ENCODE peak calls at places on chromosome 16, in ten cellular contexts. One of them, this sample, is unnamed.

GRCh38 chr16:65070831-65071230 is 51.0 kb downstream of the CDH11 start:
- DNase-seq in colonic mucosa: peak; percentile 53
- DNase-seq in DMS 273 treated with DMSO at 0.1 percent for 48 hours: peak; percentile 69
- DNase-seq in natural killer cell: no peak
- DNase-seq in left colon: peak; percentile 60
- DNase-seq in ecto neural progenitor cell: no peak
- DNase-seq in left ventricle myocardium inferior: peak; percentile 58
- DNase-seq in HTR-8/SVneo: peak; percentile 27
- DNase-seq in NCI-H1092 treated with DMSO at 0.1 percent for 48 hours: peak; percentile 35
- DNase-seq in nucleus accumbens: peak; percentile 82
- DNase-seq in this sample: peak; percentile 76

GRCh38 chr16:15874745-15875314 is 13.6 kb downstream of the CEP20 start:
- DNase-seq in colonic mucosa: peak; percentile 62
- DNase-seq in DMS 273 treated with DMSO at 0.1 percent for 48 hours: no peak
- DNase-seq in natural killer cell: no peak
- DNase-seq in left colon: peak; percentile 39
- DNase-seq in ecto neural progenitor cell: no peak
- DNase-seq in left ventricle myocardium inferior: peak; percentile 36
- DNase-seq in HTR-8/SVneo: peak; percentile 63
- DNase-seq in NCI-H1092 treated with DMSO at 0.1 percent for 48 hours: peak; percentile 5
- DNase-seq in nucleus accumbens: peak; percentile 40
- DNase-seq in this sample: peak; percentile 51

GRCh38 chr16:48102083-48103008 is 53.4 kb downstream of the ABCC12 start:
- DNase-seq in colonic mucosa: no peak
- DNase-seq in DMS 273 treated with DMSO at 0.1 percent for 48 hours: no peak
- DNase-seq in natural killer cell: no peak
- DNase-seq in left colon: no peak
- DNase-seq in ecto neural progenitor cell: no peak
- DNase-seq in left ventricle myocardium inferior: no peak
- DNase-seq in HTR-8/SVneo: no peak
- DNase-seq in NCI-H1092 treated with DMSO at 0.1 percent for 48 hours: peak; percentile 38
- DNase-seq in nucleus accumbens: no peak
- DNase-seq in this sample: no peak

GRCh38 chr16:80954985-80955384 is 51.7 kb downstream of the CMC2 start:
- DNase-seq in colonic mucosa: no peak
- DNase-seq in DMS 273 treated with DMSO at 0.1 percent for 48 hours: no peak
- DNase-seq in natural killer cell: no peak
- DNase-seq in left colon: no peak
- DNase-seq in ecto neural progenitor cell: no peak
- DNase-seq in left ventricle myocardium inferior: no peak
- DNase-seq in HTR-8/SVneo: no peak
- DNase-seq in NCI-H1092 treated with DMSO at 0.1 percent for 48 hours: peak; percentile 12
- DNase-seq in nucleus accumbens: no peak
- DNase-seq in this sample: no peak

GRCh38 chr16:21554795-21555585 is 44.4 kb upstream of the METTL9 start:
- DNase-seq in colonic mucosa: peak; percentile 86
- DNase-seq in DMS 273 treated with DMSO at 0.1 percent for 48 hours: peak; percentile 78
- DNase-seq in natural killer cell: peak; percentile 89
- DNase-seq in left colon: peak; percentile 87
- DNase-seq in ecto neural progenitor cell: peak; percentile 97
- DNase-seq in left ventricle myocardium inferior: peak; percentile 90
- DNase-seq in HTR-8/SVneo: peak; percentile 86
- DNase-seq in NCI-H1092 treated with DMSO at 0.1 percent for 48 hours: peak; percentile 90
- DNase-seq in nucleus accumbens: peak; percentile 81
- DNase-seq in this sample: peak; percentile 89

GRCh38 chr16:16045311-16045710 is 95.9 kb downstream of the ABCC1 start:
- DNase-seq in colonic mucosa: no peak
- DNase-seq in DMS 273 treated with DMSO at 0.1 percent for 48 hours: no peak
- DNase-seq in natural killer cell: no peak
- DNase-seq in left colon: no peak
- DNase-seq in ecto neural progenitor cell: no peak
- DNase-seq in left ventricle myocardium inferior: no peak
- DNase-seq in HTR-8/SVneo: no peak
- DNase-seq in NCI-H1092 treated with DMSO at 0.1 percent for 48 hours: no peak
- DNase-seq in nucleus accumbens: no peak
- DNase-seq in this sample: no peak

GRCh38 chr16:19837331-19837943 is 47.2 kb downstream of the GPRC5B start:
- DNase-seq in colonic mucosa: no peak
- DNase-seq in DMS 273 treated with DMSO at 0.1 percent for 48 hours: no peak
- DNase-seq in natural killer cell: no peak
- DNase-seq in left colon: no peak
- DNase-seq in ecto neural progenitor cell: no peak
- DNase-seq in left ventricle myocardium inferior: no peak
- DNase-seq in HTR-8/SVneo: no peak
- DNase-seq in NCI-H1092 treated with DMSO at 0.1 percent for 48 hours: no peak
- DNase-seq in nucleus accumbens: no peak
- DNase-seq in this sample: no peak

GRCh38 chr16:12010388-12011251 is 34.1 kb downstream of the SNX29 start:
- DNase-seq in colonic mucosa: no peak
- DNase-seq in DMS 273 treated with DMSO at 0.1 percent for 48 hours: no peak
- DNase-seq in natural killer cell: no peak
- DNase-seq in left colon: no peak
- DNase-seq in ecto neural progenitor cell: no peak
- DNase-seq in left ventricle myocardium inferior: no peak
- DNase-seq in HTR-8/SVneo: no peak
- DNase-seq in NCI-H1092 treated with DMSO at 0.1 percent for 48 hours: no peak
- DNase-seq in nucleus accumbens: no peak
- DNase-seq in this sample: no peak

GRCh38 chr16:12459401-12459791 is 344.3 kb downstream of the CPPED1 start:
- DNase-seq in colonic mucosa: peak; percentile 20
- DNase-seq in DMS 273 treated with DMSO at 0.1 percent for 48 hours: no peak
- DNase-seq in natural killer cell: no peak
- DNase-seq in left colon: peak; percentile 47
- DNase-seq in ecto neural progenitor cell: no peak
- DNase-seq in left ventricle myocardium inferior: peak; percentile 36
- DNase-seq in HTR-8/SVneo: no peak
- DNase-seq in NCI-H1092 treated with DMSO at 0.1 percent for 48 hours: no peak
- DNase-seq in nucleus accumbens: peak; percentile 27
- DNase-seq in this sample: no peak

GRCh38 chr16:10421596-10421995 is 35.7 kb downstream of the ATF7IP2 start:
- DNase-seq in colonic mucosa: no peak
- DNase-seq in DMS 273 treated with DMSO at 0.1 percent for 48 hours: no peak
- DNase-seq in natural killer cell: no peak
- DNase-seq in left colon: no peak
- DNase-seq in ecto neural progenitor cell: no peak
- DNase-seq in left ventricle myocardium inferior: no peak
- DNase-seq in HTR-8/SVneo: no peak
- DNase-seq in NCI-H1092 treated with DMSO at 0.1 percent for 48 hours: no peak
- DNase-seq in nucleus accumbens: no peak
- DNase-seq in this sample: no peak

GRCh38 chr16:87586201-87586782 is 16.0 kb upstream of the JPH3 start:
- DNase-seq in colonic mucosa: no peak
- DNase-seq in DMS 273 treated with DMSO at 0.1 percent for 48 hours: no peak
- DNase-seq in natural killer cell: no peak
- DNase-seq in left colon: no peak
- DNase-seq in ecto neural progenitor cell: no peak
- DNase-seq in left ventricle myocardium inferior: no peak
- DNase-seq in HTR-8/SVneo: no peak
- DNase-seq in NCI-H1092 treated with DMSO at 0.1 percent for 48 hours: no peak
- DNase-seq in nucleus accumbens: no peak
- DNase-seq in this sample: no peak

GRCh38 chr16:22683258-22683657 is 130.7 kb upstream of the HS3ST2 start:
- DNase-seq in colonic mucosa: no peak
- DNase-seq in DMS 273 treated with DMSO at 0.1 percent for 48 hours: no peak
- DNase-seq in natural killer cell: no peak
- DNase-seq in left colon: no peak
- DNase-seq in ecto neural progenitor cell: no peak
- DNase-seq in left ventricle myocardium inferior: no peak
- DNase-seq in HTR-8/SVneo: no peak
- DNase-seq in NCI-H1092 treated with DMSO at 0.1 percent for 48 hours: no peak
- DNase-seq in nucleus accumbens: no peak
- DNase-seq in this sample: no peak

GRCh38 chr16:88303890-88304819 is 78.6 kb upstream of the ZNF469 start:
- DNase-seq in colonic mucosa: no peak
- DNase-seq in DMS 273 treated with DMSO at 0.1 percent for 48 hours: no peak
- DNase-seq in natural killer cell: no peak
- DNase-seq in left colon: no peak
- DNase-seq in ecto neural progenitor cell: no peak
- DNase-seq in left ventricle myocardium inferior: no peak
- DNase-seq in HTR-8/SVneo: peak; percentile 88
- DNase-seq in NCI-H1092 treated with DMSO at 0.1 percent for 48 hours: no peak
- DNase-seq in nucleus accumbens: no peak
- DNase-seq in this sample: peak; percentile 75

GRCh38 chr16:30053376-30054015 is 12.1 kb upstream of the ALDOA start:
- DNase-seq in colonic mucosa: no peak
- DNase-seq in DMS 273 treated with DMSO at 0.1 percent for 48 hours: no peak
- DNase-seq in natural killer cell: no peak
- DNase-seq in left colon: no peak
- DNase-seq in ecto neural progenitor cell: no peak
- DNase-seq in left ventricle myocardium inferior: no peak
- DNase-seq in HTR-8/SVneo: no peak
- DNase-seq in NCI-H1092 treated with DMSO at 0.1 percent for 48 hours: no peak
- DNase-seq in nucleus accumbens: no peak
- DNase-seq in this sample: no peak

GRCh38 chr16:285146-286055 is 2.4 kb downstream of the PDIA2 start:
- DNase-seq in colonic mucosa: no peak
- DNase-seq in DMS 273 treated with DMSO at 0.1 percent for 48 hours: no peak
- DNase-seq in natural killer cell: no peak
- DNase-seq in left colon: no peak
- DNase-seq in ecto neural progenitor cell: no peak
- DNase-seq in left ventricle myocardium inferior: no peak
- DNase-seq in HTR-8/SVneo: no peak
- DNase-seq in NCI-H1092 treated with DMSO at 0.1 percent for 48 hours: no peak
- DNase-seq in nucleus accumbens: no peak
- DNase-seq in this sample: no peak

GRCh38 chr16:46896314-46896968 is 12.3 kb downstream of the GPT2 start:
- DNase-seq in colonic mucosa: no peak
- DNase-seq in DMS 273 treated with DMSO at 0.1 percent for 48 hours: no peak
- DNase-seq in natural killer cell: no peak
- DNase-seq in left colon: no peak
- DNase-seq in ecto neural progenitor cell: no peak
- DNase-seq in left ventricle myocardium inferior: no peak
- DNase-seq in HTR-8/SVneo: no peak
- DNase-seq in NCI-H1092 treated with DMSO at 0.1 percent for 48 hours: no peak
- DNase-seq in nucleus accumbens: no peak
- DNase-seq in this sample: no peak

GRCh38 chr16:23535901-23536300 is 21.2 kb downstream of the EARS2 start:
- DNase-seq in colonic mucosa: no peak
- DNase-seq in DMS 273 treated with DMSO at 0.1 percent for 48 hours: no peak
- DNase-seq in natural killer cell: no peak
- DNase-seq in left colon: no peak
- DNase-seq in ecto neural progenitor cell: no peak
- DNase-seq in left ventricle myocardium inferior: no peak
- DNase-seq in HTR-8/SVneo: no peak
- DNase-seq in NCI-H1092 treated with DMSO at 0.1 percent for 48 hours: no peak
- DNase-seq in nucleus accumbens: no peak
- DNase-seq in this sample: no peak

GRCh38 chr16:56600398-56600999 is 7.9 kb upstream of the MT2A start:
- DNase-seq in colonic mucosa: no peak
- DNase-seq in DMS 273 treated with DMSO at 0.1 percent for 48 hours: no peak
- DNase-seq in natural killer cell: no peak
- DNase-seq in left colon: no peak
- DNase-seq in ecto neural progenitor cell: no peak
- DNase-seq in left ventricle myocardium inferior: no peak
- DNase-seq in HTR-8/SVneo: peak; percentile 65
- DNase-seq in NCI-H1092 treated with DMSO at 0.1 percent for 48 hours: peak; percentile 25
- DNase-seq in nucleus accumbens: no peak
- DNase-seq in this sample: peak; percentile 43

GRCh38 chr16:53111078-53111776 is 56.4 kb downstream of the CHD9 start:
- DNase-seq in colonic mucosa: no peak
- DNase-seq in DMS 273 treated with DMSO at 0.1 percent for 48 hours: no peak
- DNase-seq in natural killer cell: no peak
- DNase-seq in left colon: no peak
- DNase-seq in ecto neural progenitor cell: no peak
- DNase-seq in left ventricle myocardium inferior: no peak
- DNase-seq in HTR-8/SVneo: no peak
- DNase-seq in NCI-H1092 treated with DMSO at 0.1 percent for 48 hours: no peak
- DNase-seq in nucleus accumbens: no peak
- DNase-seq in this sample: no peak

GRCh38 chr16:4263504-4264436 is 9.1 kb downstream of the TFAP4 start:
- DNase-seq in colonic mucosa: peak; percentile 74
- DNase-seq in DMS 273 treated with DMSO at 0.1 percent for 48 hours: no peak
- DNase-seq in natural killer cell: no peak
- DNase-seq in left colon: peak; percentile 71
- DNase-seq in ecto neural progenitor cell: peak; percentile 91
- DNase-seq in left ventricle myocardium inferior: peak; percentile 85
- DNase-seq in HTR-8/SVneo: no peak
- DNase-seq in NCI-H1092 treated with DMSO at 0.1 percent for 48 hours: no peak
- DNase-seq in nucleus accumbens: no peak
- DNase-seq in this sample: peak; percentile 92

GRCh38 chr16:89599451-89599858 is 14.0 kb upstream of the DPEP1 start:
- DNase-seq in colonic mucosa: peak; percentile 53
- DNase-seq in DMS 273 treated with DMSO at 0.1 percent for 48 hours: peak; percentile 14
- DNase-seq in natural killer cell: no peak
- DNase-seq in left colon: no peak
- DNase-seq in ecto neural progenitor cell: peak; percentile 74
- DNase-seq in left ventricle myocardium inferior: no peak
- DNase-seq in HTR-8/SVneo: no peak
- DNase-seq in NCI-H1092 treated with DMSO at 0.1 percent for 48 hours: no peak
- DNase-seq in nucleus accumbens: no peak
- DNase-seq in this sample: no peak

GRCh38 chr16:72093448-72094265 is at the start of the genes DHX38 and TXNL4B:
- DNase-seq in colonic mucosa: peak; percentile 96
- DNase-seq in DMS 273 treated with DMSO at 0.1 percent for 48 hours: peak; percentile 99
- DNase-seq in natural killer cell: peak; percentile 86
- DNase-seq in left colon: peak; percentile 96
- DNase-seq in ecto neural progenitor cell: peak; percentile 96
- DNase-seq in left ventricle myocardium inferior: peak; percentile 92
- DNase-seq in HTR-8/SVneo: peak; percentile 100
- DNase-seq in NCI-H1092 treated with DMSO at 0.1 percent for 48 hours: peak; percentile 99
- DNase-seq in nucleus accumbens: peak; percentile 94
- DNase-seq in this sample: peak; percentile 96

GRCh38 chr16:71311553-71312158 is 22.5 kb upstream of the CMTR2 start:
- DNase-seq in colonic mucosa: no peak
- DNase-seq in DMS 273 treated with DMSO at 0.1 percent for 48 hours: no peak
- DNase-seq in natural killer cell: no peak
- DNase-seq in left colon: no peak
- DNase-seq in ecto neural progenitor cell: peak; percentile 68
- DNase-seq in left ventricle myocardium inferior: no peak
- DNase-seq in HTR-8/SVneo: peak; percentile 41
- DNase-seq in NCI-H1092 treated with DMSO at 0.1 percent for 48 hours: peak; percentile 50
- DNase-seq in nucleus accumbens: no peak
- DNase-seq in this sample: no peak

GRCh38 chr16:71426069-71426879 is 15.6 kb downstream of the TLE7 start:
- DNase-seq in colonic mucosa: peak; percentile 21
- DNase-seq in DMS 273 treated with DMSO at 0.1 percent for 48 hours: peak; percentile 95
- DNase-seq in natural killer cell: no peak
- DNase-seq in left colon: no peak
- DNase-seq in ecto neural progenitor cell: peak; percentile 95
- DNase-seq in left ventricle myocardium inferior: no peak
- DNase-seq in HTR-8/SVneo: no peak
- DNase-seq in NCI-H1092 treated with DMSO at 0.1 percent for 48 hours: peak; percentile 63
- DNase-seq in nucleus accumbens: no peak
- DNase-seq in this sample: no peak

GRCh38 chr16:3578121-3578520 is 918 bp upstream of the NLRC3 start:
- DNase-seq in colonic mucosa: no peak
- DNase-seq in DMS 273 treated with DMSO at 0.1 percent for 48 hours: no peak
- DNase-seq in natural killer cell: peak; percentile 38
- DNase-seq in left colon: no peak
- DNase-seq in ecto neural progenitor cell: no peak
- DNase-seq in left ventricle myocardium inferior: no peak
- DNase-seq in HTR-8/SVneo: no peak
- DNase-seq in NCI-H1092 treated with DMSO at 0.1 percent for 48 hours: no peak
- DNase-seq in nucleus accumbens: no peak
- DNase-seq in this sample: no peak

GRCh38 chr16:1981398-1981836 is at the start of gene NOXO1:
- DNase-seq in colonic mucosa: peak; percentile 85
- DNase-seq in DMS 273 treated with DMSO at 0.1 percent for 48 hours: no peak
- DNase-seq in natural killer cell: no peak
- DNase-seq in left colon: peak; percentile 89
- DNase-seq in ecto neural progenitor cell: no peak
- DNase-seq in left ventricle myocardium inferior: no peak
- DNase-seq in HTR-8/SVneo: no peak
- DNase-seq in NCI-H1092 treated with DMSO at 0.1 percent for 48 hours: no peak
- DNase-seq in nucleus accumbens: no peak
- DNase-seq in this sample: no peak

GRCh38 chr16:86547286-86547685 is 7.7 kb downstream of the MTHFSD start:
- DNase-seq in colonic mucosa: no peak
- DNase-seq in DMS 273 treated with DMSO at 0.1 percent for 48 hours: no peak
- DNase-seq in natural killer cell: no peak
- DNase-seq in left colon: no peak
- DNase-seq in ecto neural progenitor cell: no peak
- DNase-seq in left ventricle myocardium inferior: no peak
- DNase-seq in HTR-8/SVneo: no peak
- DNase-seq in NCI-H1092 treated with DMSO at 0.1 percent for 48 hours: no peak
- DNase-seq in nucleus accumbens: no peak
- DNase-seq in this sample: no peak

GRCh38 chr16:22065252-22065651 is 27.1 kb upstream of the VWA3A start:
- DNase-seq in colonic mucosa: no peak
- DNase-seq in DMS 273 treated with DMSO at 0.1 percent for 48 hours: no peak
- DNase-seq in natural killer cell: no peak
- DNase-seq in left colon: no peak
- DNase-seq in ecto neural progenitor cell: no peak
- DNase-seq in left ventricle myocardium inferior: no peak
- DNase-seq in HTR-8/SVneo: no peak
- DNase-seq in NCI-H1092 treated with DMSO at 0.1 percent for 48 hours: no peak
- DNase-seq in nucleus accumbens: no peak
- DNase-seq in this sample: no peak

This sample was measured in uterus.